ENCODE peak calls at places on chromosomes 13 and 19, in nine cellular contexts. F is endodermal cell; X is psoas muscle; T is effector memory CD4-positive, alpha-beta T cell; G is GM23248; Y is uterus; W is PC-9; R is tibial nerve; M is Peyer's patch. Q is an unnamed sample.

GRCh38 chr13:25046985-25047660 is 48.8 kb upstream of the PABPC3 start:
- DNase-seq in Y (no peak), W (no peak), X (no peak), G (peak; percentile 67), F (peak; percentile 91), T (no peak), R (no peak), M (no peak), Q (no peak)

GRCh38 chr19:35718345-35719041 is 690 bp downstream of the KMT2B start:
- DNase-seq in G (peak; percentile 62), R (no peak), T (no peak), W (no peak), M (peak; percentile 32), X (peak; percentile 40), F (peak; percentile 66), Y (peak; percentile 52), Q (peak; percentile 85)

GRCh38 chr19:35207391-35207871 is 21.1 kb downstream of the FAM187B start:
- DNase-seq in T (peak; percentile 54), W (peak; percentile 61), G (no peak), X (no peak), M (no peak), F (no peak), R (no peak), Y (no peak), Q (no peak)

GRCh38 chr13:48318014-48318713 is 14.6 kb downstream of the RB1 start:
- DNase-seq in X (no peak), Y (no peak), G (no peak), R (no peak), W (no peak), T (no peak), M (no peak), F (no peak), Q (no peak)

GRCh38 chr13:48255954-48256353 is 22.9 kb downstream of the ITM2B start:
- DNase-seq in T (no peak), X (no peak), R (no peak), F (no peak), W (no peak), Y (no peak), M (no peak), G (peak; percentile 28), Q (no peak)

GRCh38 chr13:98222081-98222554 is 45.0 kb upstream of the RNF113B start:
- DNase-seq in Y (no peak), R (no peak), F (peak; percentile 10), T (no peak), G (peak; percentile 24), X (no peak), W (peak; percentile 51), M (no peak), Q (no peak)

GRCh38 chr13:107266657-107267056 is 698.7 kb upstream of the ARGLU1 start:
- DNase-seq in T (no peak), M (no peak), G (no peak), R (no peak), W (no peak), Y (no peak), F (no peak), X (no peak), Q (no peak)

GRCh38 chr13:34748561-34748960 is 193.5 kb upstream of the NBEA start:
- DNase-seq in M (no peak), W (no peak), G (no peak), F (no peak), R (no peak), Y (no peak), T (no peak), X (no peak), Q (no peak)

GRCh38 chr13:28353679-28354078 is 141.2 kb downstream of the FLT1 start:
- DNase-seq in F (no peak), G (no peak), W (no peak), X (no peak), R (no peak), T (no peak), Y (no peak), M (no peak), Q (no peak)

GRCh38 chr13:71866173-71867091 is 572 bp downstream of the DACH1 start:
- DNase-seq in F (peak; percentile 76), T (no peak), R (no peak), Y (peak; percentile 27), X (peak; percentile 23), G (peak; percentile 24), M (no peak), W (no peak), Q (peak; percentile 67)

GRCh38 chr13:59771272-59771671 is 392.5 kb downstream of the DIAPH3 start:
- DNase-seq in R (no peak), X (no peak), T (no peak), W (no peak), Y (no peak), G (peak; percentile 71), F (no peak), M (no peak), Q (no peak)

GRCh38 chr13:59774511-59774911 is 389.2 kb downstream of the DIAPH3 start:
- DNase-seq in T (no peak), Y (no peak), X (no peak), M (no peak), G (peak; percentile 81), F (no peak), W (peak; percentile 46), R (no peak), Q (no peak)

GRCh38 chr13:59782696-59783095 is 381.0 kb downstream of the DIAPH3 start:
- DNase-seq in X (no peak), Y (no peak), F (no peak), R (no peak), G (no peak), T (no peak), W (no peak), M (no peak), Q (no peak)

GRCh38 chr13:59780058-59780457 is 383.7 kb downstream of the DIAPH3 start:
- DNase-seq in R (no peak), M (no peak), T (no peak), F (no peak), W (no peak), X (no peak), Y (no peak), G (peak; percentile 44), Q (no peak)

DNA sequence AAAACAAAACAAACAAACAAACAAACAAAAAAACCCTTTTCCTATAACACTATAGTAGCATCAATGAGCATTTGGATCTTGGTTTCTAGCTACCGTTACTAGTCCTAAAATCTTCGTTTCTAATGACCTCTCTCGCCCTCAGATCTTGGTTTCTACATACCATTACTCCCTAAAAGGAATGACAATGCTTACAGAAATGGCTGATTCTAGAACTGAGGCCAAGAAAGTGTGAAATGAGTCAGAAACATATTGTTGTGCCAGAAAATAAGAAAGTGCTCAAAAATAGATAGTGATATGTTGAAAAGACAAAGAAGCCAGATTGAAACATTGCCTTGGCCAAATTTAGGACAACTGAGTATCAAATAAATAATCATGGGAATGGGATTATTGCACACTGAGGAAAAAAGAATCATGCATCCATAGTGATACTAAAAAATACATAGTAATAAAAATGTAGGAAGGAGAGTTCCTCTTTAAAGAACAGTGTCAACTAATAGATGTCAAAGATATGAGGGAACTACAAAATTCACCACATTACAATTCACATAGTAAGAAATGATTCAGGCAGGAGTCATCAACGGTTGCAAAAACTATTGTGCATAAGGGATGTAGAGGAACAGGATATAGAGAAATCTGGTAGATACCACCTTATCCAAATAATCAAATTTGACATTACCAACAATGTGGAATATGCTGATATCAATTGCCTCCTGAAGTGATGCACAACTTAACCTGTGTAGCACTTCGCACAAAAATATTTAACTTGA is 386.6 kb downstream of the DIAPH3 start:
- DNase-seq in T (no peak), M (no peak), W (peak; percentile 41), Y (no peak), R (no peak), X (no peak), F (no peak), G (peak; percentile 88), Q (no peak)
- H3K4me3 ChIP-seq in T (no peak overlapping the region), M (no peak overlapping the region), W (no peak overlapping the region), Y (no peak overlapping the region), R (no peak overlapping the region), X (no peak overlapping the region), F (no peak overlapping the region), G (peak overlapping the region; percentile 38), Q (no peak overlapping the region)

GRCh38 chr19:46745521-46746280 is at the start of gene FKRP:
- DNase-seq in G (peak; percentile 54), T (no peak), X (no peak), M (peak; percentile 38), W (no peak), F (peak; percentile 76), Y (peak; percentile 48), R (no peak), Q (no peak)

GRCh38 chr19:46744005-46744691 is 1.7 kb upstream of the FKRP start:
- DNase-seq in T (no peak), X (no peak), W (no peak), G (peak; percentile 39), Y (no peak), R (no peak), M (no peak), F (no peak), Q (no peak)

GRCh38 chr19:46746281-46746965 is at the start of gene STRN4:
- DNase-seq in X (peak; percentile 68), W (no peak), G (peak; percentile 90), R (no peak), T (peak; percentile 42), Y (peak; percentile 57), F (peak; percentile 64), M (peak; percentile 40), Q (no peak)

GRCh38 chr19:46745030-46745429 is 827 bp upstream of the FKRP start:
- DNase-seq in Y (no peak), X (no peak), G (peak; percentile 41), W (no peak), F (no peak), T (no peak), M (no peak), R (no peak), Q (no peak)

GRCh38 chr19:46748325-46749109 is 2.3 kb upstream of the STRN4 start:
- DNase-seq in G (peak; percentile 73), F (peak; percentile 93), X (peak; percentile 74), W (peak; percentile 47), R (peak; percentile 87), M (peak; percentile 82), Y (no peak), T (peak; percentile 30), Q (peak; percentile 84)
- H3K4me1 ChIP-seq in G (no peaks in the 10 kb centered on the region), F (peaks cover 2% of the 10 kb centered on the region), X (peaks cover 23% of the 10 kb centered on the region), W (peaks cover 11% of the 10 kb centered on the region), R (peaks cover 16% of the 10 kb centered on the region), M (no peaks in the 10 kb centered on the region), Y (peaks cover 6% of the 10 kb centered on the region), T (peaks cover 23% of the 10 kb centered on the region), Q (no peaks in the 10 kb centered on the region)

GRCh38 chr19:33736787-33737186 is 59.9 kb upstream of the KCTD15 start:
- DNase-seq in G (no peak), X (no peak), M (no peak), F (no peak), W (no peak), R (no peak), T (no peak), Y (no peak), Q (no peak)
- H3K27me3 ChIP-seq in G (peaks cover 6% of the 10 kb centered on the region), X (peaks cover 20% of the 10 kb centered on the region), M (no peaks in the 10 kb centered on the region), F (no peaks in the 10 kb centered on the region), W (peaks cover 91% of the 10 kb centered on the region), R (no peaks in the 10 kb centered on the region), T (no peaks in the 10 kb centered on the region), Y (no peaks in the 10 kb centered on the region), Q (no peaks in the 10 kb centered on the region)

GRCh38 chr19:46410205-46411087 is 2.9 kb downstream of the CCDC8 start:
- DNase-seq in M (no peak), R (no peak), X (no peak), T (no peak), G (no peak), Y (no peak), W (no peak), F (no peak), Q (no peak)
- H3K4me3 ChIP-seq in M (no peak overlapping the region), R (no peak overlapping the region), X (peak overlapping the region; percentile 57), T (no peak overlapping the region), G (no peak overlapping the region), Y (peak overlapping the region; percentile 47), W (no peak overlapping the region), F (peak overlapping the region; percentile 91), Q (no peak overlapping the region)

GRCh38 chr19:31023038-31023437 is 326.2 kb downstream of the TSHZ3 start:
- DNase-seq in G (no peak), X (no peak), Y (peak; percentile 37), M (no peak), W (no peak), R (no peak), F (no peak), T (no peak), Q (no peak)
- H3K4me1 ChIP-seq in G (no peaks in the 10 kb centered on the region), X (no peaks in the 10 kb centered on the region), Y (no peaks in the 10 kb centered on the region), M (no peaks in the 10 kb centered on the region), W (no peaks in the 10 kb centered on the region), R (no peaks in the 10 kb centered on the region), F (no peaks in the 10 kb centered on the region), T (no peaks in the 10 kb centered on the region), Q (no peaks in the 10 kb centered on the region)

Q was measured in aorta.